ENCODE peak calls at places on chromosomes 1 and 21, in four cellular contexts. A is sigmoid colon, Q is transverse colon, L is stomach. V is an unnamed sample. For H3K4me1, the result is how much of the 10 kb centered on the place peaks cover.

GRCh38 chr1:167033646-167034045 is 44.6 kb downstream of the MAEL start:
- DNase-seq in A (no peak), Q (no peak), L (no peak), V (no peak)

GRCh38 chr1:183022202-183023145 is 746 bp upstream of the LAMC1 start:
- DNase-seq in A (peak), Q (peak), L (peak), V (peak)

GRCh38 chr1:162617513-162617912 is 14.8 kb upstream of the DDR2 start:
- DNase-seq in A (no peak), Q (no peak), L (no peak), V (no peak)

GRCh38 chr1:207823880-207824566 is 72.2 kb downstream of the CD46 start:
- DNase-seq in A (peak), Q (peak), L (peak), V (peak)

GRCh38 chr1:58047265-58047858 is 499.2 kb downstream of the OMA1 start:
- DNase-seq in A (no peak), Q (peak), L (no peak), V (no peak)

GRCh38 chr1:99869304-99869703 is 19.1 kb downstream of the AGL start:
- DNase-seq in A (no peak), Q (no peak), L (no peak), V (no peak)

GRCh38 chr1:183180634-183181056 is 5.4 kb upstream of the LAMC2 start:
- DNase-seq in A (no peak), Q (peak), L (no peak), V (no peak)

GRCh38 chr21:42526379-42526727 is 12.7 kb downstream of the SLC37A1 start:
- DNase-seq in A (peak), Q (peak), L (peak), V (no peak)

GRCh38 chr1:49293016-49293415 is 516.3 kb upstream of the BEND5 start:
- DNase-seq in A (no peak), Q (no peak), L (no peak), V (peak)

GRCh38 chr1:116242741-116243140 is 130.3 kb upstream of the ATP1A1 start:
- DNase-seq in A (no peak), Q (peak), L (peak), V (no peak)

GRCh38 chr21:34933609-34934345 is 115.3 kb downstream of the RUNX1 start:
- DNase-seq in A (no peak), Q (no peak), L (no peak), V (peak)

GRCh38 chr1:35958558-35958957 is 27.7 kb downstream of the AGO3 start:
- DNase-seq in A (no peak), Q (no peak), L (no peak), V (no peak)

GRCh38 chr1:103208844-103209243 is 100.5 kb upstream of the COL11A1 start:
- DNase-seq in A (no peak), Q (no peak), L (no peak), V (no peak)

GRCh38 chr21:34737115-34737514 is 68.3 kb downstream of the CLIC6 start:
- DNase-seq in A (no peak), Q (no peak), L (no peak), V (no peak)

GRCh38 chr1:32337855-32338636 is 2.0 kb upstream of the MARCKSL1 start:
- DNase-seq in A (no peak), Q (peak), L (peak), V (peak)

GRCh38 chr1:62381831-62382505 is 54.9 kb upstream of the USP1 start:
- DNase-seq in A (no peak), Q (no peak), L (no peak), V (no peak)

GRCh38 chr1:26531651-26532131 is 2.1 kb downstream of the RPS6KA1 start:
- DNase-seq in A (no peak), Q (peak), L (peak), V (no peak)

GRCh38 chr1:186682721-186683120 is 2.5 kb upstream of the PTGS2 start:
- DNase-seq in A (no peak), Q (no peak), L (no peak), V (no peak)

GRCh38 chr1:85578321-85579295 is 2.0 kb upstream of the CCN1 start:
- DNase-seq in A (no peak), Q (no peak), L (no peak), V (no peak)

GRCh38 chr21:20016431-20017005 is 981.7 kb upstream of the NCAM2 start:
- DNase-seq in A (no peak), Q (no peak), L (no peak), V (no peak)

GRCh38 chr1:241482761-241483250 is 36.7 kb downstream of the FH start:
- DNase-seq in A (no peak), Q (no peak), L (no peak), V (no peak)

GRCh38 chr1:54402896-54403295 is 3.3 kb downstream of the SSBP3 start:
- DNase-seq in A (no peak), Q (no peak), L (peak), V (no peak)

GRCh38 chr1:25543106-25543424 is 341 bp upstream of the LDLRAP1 start:
- DNase-seq in A (no peak), Q (no peak), L (no peak), V (no peak)

GRCh38 chr1:89809556-89809955 is 11.3 kb upstream of the LRRC8D start:
- DNase-seq in A (no peak), Q (no peak), L (no peak), V (no peak)

GRCh38 chr1:51331206-51332100 is 1.1 kb upstream of the TTC39A start:
- DNase-seq in A (no peak), Q (peak), L (peak), V (no peak)

GRCh38 chr1:207579436-207579799 is 65.5 kb upstream of the CR1L start:
- DNase-seq in A (no peak), Q (peak), L (peak), V (no peak)

GRCh38 chr1:54763814-54764131 is 550 bp downstream of the PARS2 start:
- DNase-seq in A (no peak), Q (no peak), L (no peak), V (no peak)

GRCh38 chr1:220787069-220787614 is 429 bp downstream of the MTARC1 start:
- DNase-seq in A (peak), Q (peak), L (peak), V (peak)

GRCh38 chr1:102002057-102002456 is 5.3 kb upstream of the OLFM3 start:
- DNase-seq in A (no peak), Q (no peak), L (no peak), V (no peak)

GRCh38 chr1:107622975-107623374 is 342.0 kb downstream of the VAV3 start:
- DNase-seq in A (no peak), Q (no peak), L (no peak), V (no peak)

GRCh38 chr1:28640766-28641165 is 2.1 kb downstream of the TAF12 start:
- DNase-seq in A (no peak), Q (no peak), L (no peak), V (peak)

GRCh38 chr1:48036693-48037386 is 39.7 kb upstream of the TRABD2B start:
- DNase-seq in A (no peak), Q (no peak), L (no peak), V (no peak)

GRCh38 chr1:30186586-30186985 is 536.8 kb downstream of the MATN1 start:
- DNase-seq in A (no peak), Q (no peak), L (no peak), V (no peak)

GRCh38 chr1:66752671-66753371 is 562 bp downstream of the DYNLT5 start:
- DNase-seq in A (no peak), Q (no peak), L (no peak), V (peak)

GRCh38 chr1:32761253-32761877 is 55.8 kb downstream of the YARS1 start:
- DNase-seq in A (no peak), Q (peak), L (peak), V (no peak)

GRCh38 chr1:16606106-16606505 is 7.3 kb downstream of the NBPF1 start:
- DNase-seq in A (no peak), Q (no peak), L (no peak), V (no peak)

GRCh38 chr1:27496604-27497155 is 6.7 kb upstream of the WASF2 start:
- DNase-seq in A (peak), Q (no peak), L (no peak), V (no peak)

GRCh38 chr1:158646465-158646864 is 40.0 kb downstream of the SPTA1 start:
- DNase-seq in A (no peak), Q (no peak), L (no peak), V (no peak)

GRCh38 chr1:3827813-3828307 is 29.2 kb downstream of the CEP104 start:
- DNase-seq in A (peak), Q (no peak), L (no peak), V (no peak)

GRCh38 chr1:119982006-119982405 is 85.7 kb upstream of the ADAM30 start:
- DNase-seq in A (no peak), Q (no peak), L (no peak), V (no peak)

GRCh38 chr1:119987689-119988088 is 81.8 kb downstream of the NOTCH2 start:
- DNase-seq in A (no peak), Q (no peak), L (no peak), V (no peak)

GRCh38 chr1:119986007-119986497 is 83.4 kb downstream of the NOTCH2 start:
- DNase-seq in A (no peak), Q (no peak), L (no peak), V (no peak)

GRCh38 chr1:119987112-119987511 is 82.3 kb downstream of the NOTCH2 start:
- DNase-seq in A (no peak), Q (no peak), L (no peak), V (no peak)

DNA sequence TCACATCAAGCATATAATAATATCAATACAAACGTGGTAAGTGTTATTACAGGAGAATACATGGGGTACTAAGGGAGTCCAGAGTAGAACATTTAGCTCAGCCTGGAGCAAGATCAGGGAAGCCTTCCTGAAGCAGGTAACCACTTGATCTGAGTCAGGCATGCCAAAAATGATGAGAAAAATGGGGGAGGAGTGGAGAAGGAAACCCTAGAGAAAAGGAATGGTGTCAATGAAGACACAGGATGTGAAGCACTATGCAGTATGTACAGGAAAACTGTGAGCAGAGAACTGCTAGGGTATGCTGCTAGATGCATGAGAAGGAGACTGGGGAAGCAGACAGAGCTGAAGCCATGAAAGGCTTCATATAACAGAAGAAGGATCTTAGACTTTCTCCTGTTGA is 84.7 kb downstream of the NOTCH2 start:
- DNase-seq in A (no peak), Q (no peak), L (no peak), V (no peak)
- H3K4me1 ChIP-seq in A (under half), Q (under half), L (under half), V (under half)

DNA sequence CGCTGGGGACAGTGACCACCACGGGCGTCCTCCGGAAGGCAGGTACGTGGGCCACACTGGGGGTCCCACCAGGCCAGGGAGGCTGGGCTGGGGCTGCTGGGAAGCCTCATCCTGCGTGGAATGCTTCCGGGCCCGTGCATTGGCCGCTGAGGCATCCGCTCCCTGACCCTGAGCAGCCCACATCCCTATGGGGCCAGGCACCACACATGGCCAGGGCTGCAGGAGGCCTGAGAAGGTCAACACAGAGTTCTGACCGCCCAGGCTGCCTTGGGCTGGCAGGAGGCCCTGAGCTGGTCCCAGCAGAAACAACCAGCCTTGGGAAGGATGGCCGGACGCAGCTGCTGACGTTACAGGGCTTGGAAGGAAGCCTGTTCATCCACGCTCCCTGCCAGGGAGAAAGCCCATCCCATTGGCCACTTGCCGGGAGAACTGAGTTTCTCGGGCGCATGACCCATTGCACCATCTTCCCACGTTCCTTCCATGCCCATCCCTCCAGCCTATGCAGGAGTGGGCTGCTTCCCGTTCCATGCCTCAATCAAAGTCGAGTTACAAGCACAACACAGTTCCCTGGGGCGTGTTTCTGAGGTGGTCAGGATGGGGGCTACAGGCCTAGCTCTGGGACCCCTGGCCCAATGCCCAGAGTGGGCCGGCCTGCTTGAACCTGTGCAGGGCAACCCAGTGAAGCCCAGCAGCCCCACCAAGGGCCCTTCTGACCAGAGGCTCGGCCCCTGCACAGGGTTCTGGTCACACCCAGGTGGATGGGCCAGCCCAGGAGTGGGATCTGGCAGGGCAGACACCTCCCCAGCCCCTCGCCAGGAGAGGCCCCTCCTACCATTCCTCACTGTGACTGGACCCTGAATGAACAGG is 31.7 kb downstream of the TRIM11 start:
- DNase-seq in A (peak), Q (peak), L (peak), V (peak)
- TF ChIP-seq POLR2AphosphoS5 in A (peak), Q (no peak), L (peak), V (peak)

DNA sequence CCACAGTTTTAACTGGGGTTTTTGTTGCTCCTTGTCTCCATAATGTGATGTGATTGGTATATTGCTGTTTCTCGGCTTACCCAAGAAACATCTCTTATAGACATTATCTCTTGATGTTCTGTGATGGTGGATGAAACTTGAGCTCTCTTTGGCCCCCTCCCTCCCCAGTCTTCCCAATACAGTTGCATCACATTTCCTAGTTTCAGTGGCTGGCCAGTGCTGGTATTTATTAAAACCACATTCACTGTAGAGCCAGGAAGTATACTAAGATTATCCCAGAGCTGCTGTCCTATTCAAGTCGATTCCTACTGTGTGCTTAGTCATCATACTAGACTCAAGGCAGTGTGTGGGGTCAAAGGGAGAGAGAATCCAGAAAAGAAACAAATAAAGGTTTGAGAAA is 244.4 kb downstream of the KAZN start:
- DNase-seq in A (no peak), Q (no peak), L (no peak), V (no peak)
- H3K4me1 ChIP-seq in A (under half), Q (under half), L (under half), V (under half)

DNA sequence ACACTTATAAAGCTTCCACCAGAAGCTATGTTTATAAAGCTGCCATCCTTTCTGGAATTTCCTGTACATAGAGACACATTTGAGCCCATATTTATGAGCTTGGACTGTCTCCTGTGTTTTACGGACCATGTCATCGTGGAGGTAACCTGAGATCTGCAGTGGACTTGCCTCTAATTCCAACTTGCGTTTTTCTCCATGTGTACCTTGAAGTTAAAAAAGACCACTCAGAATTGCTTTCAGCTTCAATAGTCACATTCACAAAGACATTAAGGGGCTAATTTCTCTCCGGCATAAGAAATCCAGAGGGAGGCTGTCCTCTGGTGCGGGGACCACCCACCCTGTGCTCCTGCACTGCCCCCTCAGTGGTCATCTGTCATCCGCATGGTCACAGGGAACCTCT is 521.4 kb upstream of the CAMK1G start:
- DNase-seq in A (no peak), Q (no peak), L (no peak), V (no peak)
- TF ChIP-seq POLR2AphosphoS5 in A (no peak), Q (no peak), L (no peak), V (no peak)

DNA sequence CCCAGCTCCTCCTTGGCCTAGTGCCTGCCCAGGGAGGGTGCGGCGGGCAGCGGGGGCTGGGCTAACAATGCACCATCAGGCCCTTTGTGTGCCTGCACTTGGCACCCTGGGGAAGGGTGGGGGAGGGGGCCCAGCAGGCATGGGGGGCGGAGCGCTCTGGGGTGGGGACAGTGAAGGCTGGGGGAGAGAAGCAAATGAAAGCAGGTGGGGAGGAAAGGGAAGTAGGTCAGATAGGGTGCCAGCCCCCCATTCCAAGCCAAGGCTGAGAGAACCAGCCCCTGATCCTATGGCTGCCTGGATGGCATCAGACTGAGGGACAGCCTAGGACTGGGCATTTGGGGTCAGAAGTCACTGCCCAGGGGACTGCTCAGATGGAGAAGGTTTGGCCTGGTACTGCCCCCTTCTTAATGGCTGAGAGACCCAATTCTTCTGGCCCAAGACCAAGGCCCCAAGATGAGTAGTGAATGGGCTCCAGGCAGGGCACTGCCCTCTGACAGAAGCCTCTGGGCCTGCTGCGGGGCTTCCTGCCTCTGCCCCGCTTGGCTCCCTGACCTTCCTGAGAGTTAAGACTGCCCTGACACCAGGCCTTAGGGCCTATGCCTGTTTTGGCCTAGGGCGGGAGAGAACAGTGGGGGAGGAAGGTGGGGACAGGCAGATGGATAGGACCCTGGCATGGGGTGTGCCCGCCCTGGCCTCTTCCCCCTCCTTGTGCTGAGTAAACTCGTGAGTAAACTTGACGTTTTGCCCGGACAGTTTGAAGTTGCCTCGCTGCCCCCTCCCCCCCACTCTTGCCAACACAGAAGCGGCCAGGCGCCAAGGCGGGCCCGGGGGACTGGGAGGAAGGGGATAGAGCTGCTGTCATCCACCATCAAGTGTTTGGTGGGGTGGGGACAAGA is 2.7 kb downstream of the ZBTB7B start:
- DNase-seq in A (peak), Q (peak), L (peak), V (peak)
- H3K4me1 ChIP-seq in A (half or more), Q (half or more), L (half or more), V (under half)

GRCh38 chr1:211639500-211640361 is 35.7 kb downstream of the NEK2 start:
- DNase-seq in A (peak), Q (no peak), L (peak), V (no peak)
- TF ChIP-seq POLR2AphosphoS5 in A (no peak), Q (no peak), L (no peak), V (no peak)

GRCh38 chr1:41236781-41237180 is 5.3 kb downstream of the SCMH1 start:
- DNase-seq in A (no peak), Q (no peak), L (no peak), V (no peak)

GRCh38 chr1:41235893-41236292 is 6.2 kb downstream of the SCMH1 start:
- DNase-seq in A (no peak), Q (no peak), L (no peak), V (no peak)

GRCh38 chr1:41240806-41241747 is 1.0 kb downstream of the SCMH1 start:
- DNase-seq in A (peak), Q (peak), L (peak), V (peak)

GRCh38 chr1:41239988-41240610 is 2.0 kb downstream of the SCMH1 start:
- DNase-seq in A (no peak), Q (no peak), L (no peak), V (no peak)

GRCh38 chr1:41238311-41239094 is 3.6 kb downstream of the SCMH1 start:
- DNase-seq in A (no peak), Q (no peak), L (no peak), V (no peak)
- H3K4me1 ChIP-seq in A (under half), Q (half or more), L (under half), V (under half)

GRCh38 chr1:203625623-203626189 is 926 bp upstream of the ATP2B4 start:
- DNase-seq in A (no peak), Q (peak), L (no peak), V (no peak)
- TF ChIP-seq POLR2AphosphoS5 in A (peak), Q (peak), L (peak), V (peak)

GRCh38 chr1:226125831-226126230 is 60.7 kb downstream of the ACBD3 start:
- DNase-seq in A (peak), Q (no peak), L (no peak), V (peak)
- H3K4me1 ChIP-seq in A (under half), Q (half or more), L (half or more), V (under half)

GRCh38 chr1:64877151-64877550 is 89.2 kb downstream of the JAK1 start:
- DNase-seq in A (no peak), Q (no peak), L (no peak), V (no peak)

GRCh38 chr1:64877598-64877997 is 88.8 kb downstream of the JAK1 start:
- DNase-seq in A (no peak), Q (no peak), L (no peak), V (no peak)

GRCh38 chr1:64878090-64878489 is 88.3 kb downstream of the JAK1 start:
- DNase-seq in A (no peak), Q (no peak), L (no peak), V (no peak)

GRCh38 chr1:64880449-64880848 is 85.9 kb downstream of the JAK1 start:
- DNase-seq in A (no peak), Q (no peak), L (no peak), V (no peak)

GRCh38 chr1:64878931-64879710 is 87.2 kb downstream of the JAK1 start:
- DNase-seq in A (no peak), Q (no peak), L (no peak), V (no peak)
- TF ChIP-seq POLR2AphosphoS5 in A (no peak), Q (no peak), L (no peak), V (peak)